ENCODE peak calls at places on chromosome 22, in six cellular contexts. C, P, U, J, O and E are unnamed samples.

GRCh38 chr22:45318558-45319318 is 9.0 kb downstream of the FAM118A start:
- DNase-seq in C (peak; percentile 65), U (no peak), P (no peak), O (no peak), J (peak; percentile 72), E (peak; percentile 37)

GRCh38 chr22:49370841-49371301 is 456.8 kb downstream of the BRD1 start:
- DNase-seq in J (no peak), O (no peak), C (no peak), P (no peak), U (no peak), E (no peak)

GRCh38 chr22:44580176-44580575 is 82.1 kb upstream of the RTL6 start:
- DNase-seq in C (no peak), U (no peak), J (no peak), P (no peak), O (no peak), E (no peak)

GRCh38 chr22:50192056-50192824 is 6.5 kb downstream of the TRABD start:
- DNase-seq in P (no peak), O (no peak), U (no peak), J (no peak), C (no peak), E (no peak)

GRCh38 chr22:48622891-48623545 is 1204.7 kb downstream of the BRD1 start:
- DNase-seq in C (no peak), U (no peak), O (no peak), P (no peak), J (no peak), E (no peak)

GRCh38 chr22:35448552-35448922 is 48.6 kb downstream of the MCM5 start:
- DNase-seq in P (no peak), J (no peak), C (no peak), O (no peak), U (no peak), E (no peak)

GRCh38 chr22:49261616-49262015 is 566.1 kb downstream of the BRD1 start:
- DNase-seq in O (no peak), C (no peak), P (no peak), J (no peak), U (no peak), E (no peak)

GRCh38 chr22:32994046-32994827 is 63.9 kb downstream of the SYN3 start:
- DNase-seq in C (no peak), J (no peak), O (no peak), P (no peak), U (no peak), E (no peak)

GRCh38 chr22:40757071-40757470 is 62.1 kb downstream of the SLC25A17 start:
- DNase-seq in O (no peak), C (peak; percentile 6), J (peak; percentile 42), U (peak; percentile 42), P (peak; percentile 28), E (peak; percentile 44)

GRCh38 chr22:24486501-24486921 is 8.6 kb upstream of the UPB1 start:
- DNase-seq in P (peak; percentile 82), O (peak; percentile 44), J (peak; percentile 68), U (peak; percentile 85), C (peak; percentile 93), E (peak; percentile 90)

GRCh38 chr22:32623943-32624342 is 149.3 kb downstream of the FBXO7 start:
- DNase-seq in C (peak; percentile 85), P (peak; percentile 82), J (peak; percentile 91), O (peak; percentile 12), U (peak; percentile 98), E (peak; percentile 93)

GRCh38 chr22:24153353-24153752 is 27.9 kb upstream of the SUSD2 start:
- DNase-seq in J (peak; percentile 36), O (no peak), C (no peak), U (no peak), P (peak; percentile 31), E (peak; percentile 50)

GRCh38 chr22:24201681-24202590 is 20.6 kb downstream of the SUSD2 start:
- DNase-seq in U (no peak), P (peak; percentile 41), J (peak; percentile 36), C (no peak), O (peak; percentile 39), E (no peak)

DNA sequence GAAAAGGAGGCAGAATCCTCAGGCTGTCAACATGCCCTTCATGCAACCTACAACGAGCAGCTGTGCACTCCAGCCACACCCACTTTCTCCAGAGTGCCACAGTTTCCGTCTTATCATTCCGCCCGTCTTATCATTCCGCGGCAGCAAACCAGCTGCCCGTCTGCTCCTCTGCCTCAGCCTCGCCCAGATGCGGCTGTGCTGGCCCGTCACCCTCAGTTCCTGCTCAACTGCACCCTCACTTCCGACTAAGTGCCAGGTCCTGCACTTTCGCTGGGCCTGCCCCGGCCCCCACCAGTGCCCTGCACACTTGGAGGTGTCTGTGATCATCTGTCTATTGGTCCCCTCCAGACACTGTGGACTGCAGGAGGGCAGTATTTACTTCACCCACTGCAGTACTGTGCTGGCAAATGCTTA is 43.7 kb downstream of the MICAL3 start:
- DNase-seq in O (no peak), P (no peak), C (no peak), U (no peak), J (no peak), E (no peak)
- H3K4me3 ChIP-seq in O (no peak overlapping the region), P (no peak overlapping the region), C (no peak overlapping the region), U (peak overlapping the region; percentile 17), J (no peak overlapping the region), E (peak overlapping the region; percentile 17)

GRCh38 chr22:16964366-16964765 is 43.7 kb downstream of the GAB4 start:
- DNase-seq in J (no peak), C (no peak), U (no peak), P (no peak), O (no peak), E (no peak)

GRCh38 chr22:16967453-16968217 is 40.4 kb downstream of the GAB4 start:
- DNase-seq in J (no peak), P (no peak), C (no peak), U (no peak), O (no peak), E (no peak)

GRCh38 chr22:16965560-16965959 is 42.5 kb downstream of the GAB4 start:
- DNase-seq in U (no peak), O (no peak), J (no peak), C (no peak), P (no peak), E (no peak)

GRCh38 chr22:16965083-16965482 is 42.9 kb downstream of the GAB4 start:
- DNase-seq in P (no peak), U (no peak), J (no peak), O (no peak), C (no peak), E (no peak)

DNA sequence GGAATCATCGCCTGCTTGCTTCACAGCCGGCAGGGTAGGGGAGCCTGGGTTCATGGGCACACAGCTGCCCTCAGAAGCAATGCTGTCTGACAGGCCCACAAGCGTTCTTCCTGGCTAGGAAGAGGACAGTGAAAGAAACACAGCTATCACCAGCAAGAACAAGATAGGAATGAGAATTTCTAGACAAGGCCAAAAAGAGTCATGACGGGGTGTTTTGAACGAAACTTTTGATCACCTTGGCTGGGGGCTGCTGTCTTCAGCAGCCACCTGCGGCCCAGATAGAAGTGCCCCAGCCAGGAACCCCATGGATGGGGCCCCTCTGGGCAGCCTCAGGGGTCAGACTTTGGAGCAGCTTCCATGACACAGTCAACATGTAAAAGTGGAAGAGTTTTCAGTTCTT is 41.8 kb downstream of the GAB4 start:
- DNase-seq in P (no peak), C (no peak), J (no peak), U (no peak), O (no peak), E (no peak)
- H3K4me3 ChIP-seq in P (no peak overlapping the region), C (no peak overlapping the region), J (no peak overlapping the region), U (no peak overlapping the region), O (no peak overlapping the region), E (no peak overlapping the region)

GRCh38 chr22:18048441-18048898 is 24.1 kb upstream of the MICAL3 start:
- DNase-seq in P (peak; percentile 42), U (peak; percentile 89), C (peak; percentile 40), J (peak; percentile 57), O (no peak), E (peak; percentile 70)
- H3K4me3 ChIP-seq in P (no peak overlapping the region), U (peak overlapping the region; percentile 28), C (peak overlapping the region; percentile 39), J (peak overlapping the region; percentile 49), O (no peak overlapping the region), E (peak overlapping the region; percentile 51)

DNA sequence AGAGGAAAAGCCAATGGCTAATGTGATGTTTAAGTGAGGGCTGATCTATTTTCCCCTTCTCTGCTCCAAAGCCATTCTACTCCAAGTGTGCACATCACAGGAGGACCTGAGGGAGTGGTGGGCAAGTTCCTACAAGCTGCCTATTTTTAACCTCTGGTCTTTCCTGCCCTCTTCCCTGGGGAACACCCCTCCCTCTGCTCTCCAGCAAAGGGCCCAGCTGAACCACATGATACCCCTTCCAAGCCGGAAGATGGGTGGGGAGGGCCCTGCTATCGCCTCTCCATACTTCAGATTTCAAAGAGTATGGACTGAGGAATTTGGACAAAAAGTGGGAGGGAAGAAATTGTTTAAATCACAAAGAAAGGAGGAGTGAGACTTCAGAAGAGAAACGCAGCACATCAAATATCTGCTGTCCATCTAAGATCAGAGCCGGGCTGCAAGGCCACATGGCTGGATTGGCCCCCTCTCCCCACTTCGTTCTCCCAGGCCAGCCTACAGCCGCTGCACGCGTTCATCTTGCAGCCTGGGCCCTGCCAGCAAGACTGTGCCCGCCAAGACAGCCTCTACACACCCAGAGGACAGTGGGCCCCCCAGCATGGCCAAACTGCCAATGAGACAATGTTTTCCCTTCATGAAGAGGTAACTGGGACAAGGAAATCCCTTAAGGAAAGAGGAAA is 77.5 kb downstream of the MICAL3 start:
- DNase-seq in U (no peak), O (no peak), J (no peak), C (no peak), P (no peak), E (no peak)
- H3K4me3 ChIP-seq in U (no peak overlapping the region), O (no peak overlapping the region), J (no peak overlapping the region), C (no peak overlapping the region), P (no peak overlapping the region), E (no peak overlapping the region)

GRCh38 chr22:46613606-46613997 is 6.6 kb upstream of the GRAMD4 start:
- DNase-seq in C (no peak), U (peak; percentile 5), O (no peak), P (no peak), J (peak; percentile 27), E (no peak)
- H3K4me3 ChIP-seq in C (no peak overlapping the region), U (no peak overlapping the region), O (no peak overlapping the region), P (no peak overlapping the region), J (no peak overlapping the region), E (no peak overlapping the region)

GRCh38 chr22:17218341-17218740 is 894 bp downstream of the ADA2 start:
- DNase-seq in C (no peak), O (no peak), P (no peak), J (no peak), U (no peak), E (no peak)
- H3K4me3 ChIP-seq in C (no peak overlapping the region), O (no peak overlapping the region), P (no peak overlapping the region), J (no peak overlapping the region), U (no peak overlapping the region), E (no peak overlapping the region)

GRCh38 chr22:21102659-21103267 is 57.0 kb downstream of the LRRC74B start:
- DNase-seq in J (peak; percentile 73), U (peak; percentile 52), P (peak; percentile 45), C (peak; percentile 37), O (peak; percentile 73), E (peak; percentile 43)
- H3K4me3 ChIP-seq in J (peak overlapping the region; percentile 20), U (no peak overlapping the region), P (no peak overlapping the region), C (no peak overlapping the region), O (no peak overlapping the region), E (no peak overlapping the region)